ENCODE peak calls at places on chromosome 21, in nine cellular contexts. N, J, I, A, X, Q, O, E and U are unnamed samples.

GRCh38 chr21:26572668-26573381 is at the start of gene CYYR1:
- DNase-seq in N (peak), J (no peak), I (no peak), A (no peak), X (no peak), Q (no peak), O (peak), E (no peak), U (peak)

GRCh38 chr21:41926068-41926806 is 27.6 kb downstream of the C2CD2 start:
- DNase-seq in N (no peak), J (peak), I (no peak), A (peak), X (peak), Q (peak), O (no peak), E (no peak), U (no peak)

GRCh38 chr21:44444286-44444931 is 10.9 kb upstream of the LRRC3 start:
- DNase-seq in N (peak), J (no peak), I (no peak), A (no peak), X (no peak), Q (no peak), O (peak), E (no peak), U (no peak)

GRCh38 chr21:37627561-37627960 is 261.0 kb downstream of the DYRK1A start:
- DNase-seq in N (no peak), J (no peak), I (no peak), A (no peak), X (no peak), Q (no peak), O (no peak), E (no peak), U (no peak)

GRCh38 chr21:42233067-42233981 is 14.4 kb downstream of the ABCG1 start:
- DNase-seq in N (peak), J (peak), I (peak), A (peak), X (no peak), Q (peak), O (peak), E (no peak), U (peak)

GRCh38 chr21:36297555-36297937 is 22.5 kb upstream of the MORC3 start:
- DNase-seq in N (no peak), J (no peak), I (no peak), A (no peak), X (no peak), Q (no peak), O (peak), E (no peak), U (no peak)

GRCh38 chr21:39344848-39345247 is 4.0 kb downstream of the HMGN1 start:
- DNase-seq in N (no peak), J (no peak), I (no peak), A (no peak), X (no peak), Q (no peak), O (no peak), E (no peak), U (no peak)

GRCh38 chr21:45403825-45404725 is 890 bp upstream of the COL18A1 start:
- DNase-seq in N (peak), J (no peak), I (no peak), A (peak), X (no peak), Q (peak), O (peak), E (no peak), U (peak)

GRCh38 chr21:46517361-46517760 is 58.7 kb downstream of the DIP2A start:
- DNase-seq in N (no peak), J (no peak), I (no peak), A (no peak), X (no peak), Q (no peak), O (peak), E (peak), U (peak)

GRCh38 chr21:42632336-42632751 is 21.1 kb upstream of the PDE9A start:
- DNase-seq in N (peak), J (no peak), I (no peak), A (no peak), X (no peak), Q (no peak), O (no peak), E (no peak), U (no peak)